ENCODE peak calls at places on chromosome 10, in six cellular contexts. V is HEK293T, C is Caki2, R is esophagus squamous epithelium, U is GM23338, I is progenitor cell of endocrine pancreas. X is an unnamed sample.

GRCh38 chr10:131849591-131850489 is 51.0 kb upstream of the PPP2R2D start:
- DNase-seq in V (no peak), C (no peak), R (no peak), U (no peak), I (no peak), X (peak)

GRCh38 chr10:6053303-6053702 is 8.9 kb downstream of the IL2RA start:
- DNase-seq in V (no peak), C (no peak), R (no peak), U (no peak), I (no peak), X (no peak)

GRCh38 chr10:75281980-75282379 is 46.2 kb upstream of the COMTD1 start:
- DNase-seq in V (no peak), C (no peak), R (no peak), U (no peak), I (no peak), X (peak)

GRCh38 chr10:133268532-133268931 is 8.1 kb downstream of the ADAM8 start:
- DNase-seq in V (no peak), C (no peak), R (no peak), U (no peak), I (no peak), X (no peak)

GRCh38 chr10:116101616-116102015 is 171.4 kb downstream of the GFRA1 start:
- DNase-seq in V (no peak), C (no peak), R (no peak), U (no peak), I (no peak), X (no peak)

GRCh38 chr10:80702143-80702542 is 164.4 kb downstream of the SH2D4B start:
- DNase-seq in V (no peak), C (no peak), R (no peak), U (no peak), I (no peak), X (no peak)

GRCh38 chr10:116118851-116119250 is 154.2 kb downstream of the GFRA1 start:
- DNase-seq in V (no peak), C (no peak), R (no peak), U (no peak), I (no peak), X (no peak)

GRCh38 chr10:104417629-104418292 is 64.1 kb downstream of the CFAP58 start:
- DNase-seq in V (no peak), C (no peak), R (no peak), U (no peak), I (no peak), X (no peak)

GRCh38 chr10:49831352-49832040 is 69.4 kb upstream of the OGDHL start:
- DNase-seq in V (no peak), C (peak), R (no peak), U (peak), I (no peak), X (no peak)

GRCh38 chr10:78755877-78756455 is 312.8 kb upstream of the ZMIZ1 start:
- DNase-seq in V (no peak), C (no peak), R (no peak), U (no peak), I (no peak), X (no peak)

GRCh38 chr10:25017247-25017590 is 807 bp downstream of the THNSL1 start:
- DNase-seq in V (peak), C (no peak), R (no peak), U (peak), I (no peak), X (no peak)

GRCh38 chr10:48598243-48598935 is 6.5 kb downstream of the ARHGAP22 start:
- DNase-seq in V (no peak), C (no peak), R (no peak), U (no peak), I (no peak), X (no peak)

GRCh38 chr10:3418041-3418760 is 245.6 kb upstream of the PITRM1 start:
- DNase-seq in V (no peak), C (peak), R (no peak), U (no peak), I (no peak), X (no peak)

GRCh38 chr10:101161494-101162299 is 30.6 kb downstream of the TLX1 start:
- DNase-seq in V (peak), C (peak), R (no peak), U (peak), I (peak), X (no peak)

GRCh38 chr10:17510242-17510908 is 56.0 kb upstream of the ST8SIA6 start:
- DNase-seq in V (no peak), C (no peak), R (no peak), U (no peak), I (no peak), X (no peak)

GRCh38 chr10:21993360-21994001 is 10.0 kb downstream of the DNAJC1 start:
- DNase-seq in V (no peak), C (peak), R (no peak), U (peak), I (no peak), X (no peak)

GRCh38 chr10:63614371-63614891 is 93.2 kb downstream of the REEP3 start:
- DNase-seq in V (no peak), C (no peak), R (no peak), U (no peak), I (no peak), X (no peak)

GRCh38 chr10:131656446-131656845 is 244.4 kb upstream of the PPP2R2D start:
- DNase-seq in V (no peak), C (no peak), R (no peak), U (no peak), I (no peak), X (no peak)

GRCh38 chr10:6059506-6059905 is 2.7 kb downstream of the IL2RA start:
- DNase-seq in V (no peak), C (no peak), R (no peak), U (no peak), I (no peak), X (no peak)

GRCh38 chr10:69278446-69278963 is at the start of gene HK1:
- DNase-seq in V (no peak), C (no peak), R (no peak), U (peak), I (no peak), X (no peak)

GRCh38 chr10:103278862-103279298 is 1.9 kb downstream of the INA start:
- DNase-seq in V (peak), C (peak), R (no peak), U (peak), I (peak), X (peak)

GRCh38 chr10:1776127-1776662 is 38.9 kb upstream of the ADARB2 start:
- DNase-seq in V (no peak), C (no peak), R (no peak), U (no peak), I (no peak), X (no peak)

GRCh38 chr10:25497281-25497680 is 322.5 kb downstream of the GPR158 start:
- DNase-seq in V (no peak), C (no peak), R (no peak), U (no peak), I (no peak), X (no peak)

GRCh38 chr10:33291053-33291592 is 43.3 kb downstream of the NRP1 start:
- DNase-seq in V (no peak), C (peak), R (no peak), U (no peak), I (no peak), X (no peak)

GRCh38 chr10:865924-866576 is 65.5 kb downstream of the LARP4B start:
- DNase-seq in V (no peak), C (no peak), R (no peak), U (no peak), I (no peak), X (no peak)

GRCh38 chr10:72593963-72594362 is 31.9 kb downstream of the MICU1 start:
- DNase-seq in V (no peak), C (no peak), R (no peak), U (no peak), I (no peak), X (no peak)

GRCh38 chr10:73113543-73113942 is 3.3 kb downstream of the NUDT13 start:
- DNase-seq in V (no peak), C (no peak), R (no peak), U (no peak), I (no peak), X (no peak)

GRCh38 chr10:43385412-43386004 is 14.1 kb downstream of the FXYD4 start:
- DNase-seq in V (no peak), C (no peak), R (no peak), U (no peak), I (no peak), X (no peak)

GRCh38 chr10:113301342-113301984 is 251.4 kb upstream of the HABP2 start:
- DNase-seq in V (no peak), C (no peak), R (no peak), U (peak), I (no peak), X (no peak)

GRCh38 chr10:21292763-21293517 is 232.5 kb downstream of the SKIDA1 start:
- DNase-seq in V (peak), C (peak), R (no peak), U (peak), I (no peak), X (no peak)

GRCh38 chr10:14259696-14260595 is 70.8 kb downstream of the FRMD4A start:
- DNase-seq in V (no peak), C (peak), R (no peak), U (no peak), I (no peak), X (no peak)

GRCh38 chr10:26743091-26743490 is 45.6 kb downstream of the PDSS1 start:
- DNase-seq in V (no peak), C (peak), R (no peak), U (no peak), I (no peak), X (no peak)

GRCh38 chr10:24938076-24938475 is 14.3 kb downstream of the PRTFDC1 start:
- DNase-seq in V (no peak), C (no peak), R (no peak), U (no peak), I (no peak), X (no peak)

X was measured in type B pancreatic cell.